ENCODE peak calls at places on chromosomes 6 and 20, in seven cellular contexts. One of them, this sample, is unnamed.

GRCh38 chr6:155171109-155171746 is 92.6 kb upstream of the CLDN20 start:
- DNase-seq in hepatocyte: peak; percentile 25
- DNase-seq in IMR-90: peak; percentile 89
- DNase-seq in CD8-positive, alpha-beta memory T cell: peak; percentile 53
- DNase-seq in esophagus squamous epithelium: no peak
- DNase-seq in pancreas: no peak
- DNase-seq in CD8-positive, alpha-beta T cell: peak; percentile 21
- DNase-seq in this sample: peak; percentile 94

GRCh38 chr6:40395066-40395697 is 192.0 kb downstream of the LRFN2 start:
- DNase-seq in hepatocyte: no peak
- DNase-seq in IMR-90: no peak
- DNase-seq in CD8-positive, alpha-beta memory T cell: no peak
- DNase-seq in esophagus squamous epithelium: no peak
- DNase-seq in pancreas: no peak
- DNase-seq in CD8-positive, alpha-beta T cell: no peak
- DNase-seq in this sample: no peak

GRCh38 chr20:11496382-11496781 is 421.3 kb upstream of the BTBD3 start:
- DNase-seq in hepatocyte: no peak
- DNase-seq in IMR-90: peak; percentile 15
- DNase-seq in CD8-positive, alpha-beta memory T cell: no peak
- DNase-seq in esophagus squamous epithelium: no peak
- DNase-seq in pancreas: no peak
- DNase-seq in CD8-positive, alpha-beta T cell: no peak
- DNase-seq in this sample: peak; percentile 33

GRCh38 chr6:1724124-1724523 is 114.4 kb downstream of the FOXC1 start:
- DNase-seq in hepatocyte: no peak
- DNase-seq in IMR-90: no peak
- DNase-seq in CD8-positive, alpha-beta memory T cell: no peak
- DNase-seq in esophagus squamous epithelium: no peak
- DNase-seq in pancreas: no peak
- DNase-seq in CD8-positive, alpha-beta T cell: no peak
- DNase-seq in this sample: no peak

GRCh38 chr6:2861071-2861821 is 19.6 kb upstream of the SERPINB1 start:
- DNase-seq in hepatocyte: no peak
- DNase-seq in IMR-90: no peak
- DNase-seq in CD8-positive, alpha-beta memory T cell: no peak
- DNase-seq in esophagus squamous epithelium: no peak
- DNase-seq in pancreas: no peak
- DNase-seq in CD8-positive, alpha-beta T cell: no peak
- DNase-seq in this sample: no peak

GRCh38 chr6:108946695-108947094 is 98.5 kb downstream of the ARMC2 start:
- DNase-seq in hepatocyte: no peak
- DNase-seq in IMR-90: peak; percentile 34
- DNase-seq in CD8-positive, alpha-beta memory T cell: no peak
- DNase-seq in esophagus squamous epithelium: no peak
- DNase-seq in pancreas: no peak
- DNase-seq in CD8-positive, alpha-beta T cell: no peak
- DNase-seq in this sample: peak; percentile 79

GRCh38 chr6:71226151-71226550 is 62.5 kb upstream of the OGFRL1 start:
- DNase-seq in hepatocyte: no peak
- DNase-seq in IMR-90: no peak
- DNase-seq in CD8-positive, alpha-beta memory T cell: no peak
- DNase-seq in esophagus squamous epithelium: no peak
- DNase-seq in pancreas: no peak
- DNase-seq in CD8-positive, alpha-beta T cell: no peak
- DNase-seq in this sample: no peak

GRCh38 chr6:158631678-158632537 is 12.6 kb downstream of the DYNLT1 start:
- DNase-seq in hepatocyte: peak; percentile 68
- DNase-seq in IMR-90: peak; percentile 97
- DNase-seq in CD8-positive, alpha-beta memory T cell: no peak
- DNase-seq in esophagus squamous epithelium: no peak
- DNase-seq in pancreas: no peak
- DNase-seq in CD8-positive, alpha-beta T cell: no peak
- DNase-seq in this sample: peak; percentile 89

GRCh38 chr20:43459022-43459942 is 1.6 kb downstream of the SRSF6 start:
- DNase-seq in hepatocyte: no peak
- DNase-seq in IMR-90: peak; percentile 20
- DNase-seq in CD8-positive, alpha-beta memory T cell: no peak
- DNase-seq in esophagus squamous epithelium: no peak
- DNase-seq in pancreas: no peak
- DNase-seq in CD8-positive, alpha-beta T cell: no peak
- DNase-seq in this sample: no peak

GRCh38 chr20:46145646-46146045 is 27.5 kb downstream of the CD40 start:
- DNase-seq in hepatocyte: no peak
- DNase-seq in IMR-90: no peak
- DNase-seq in CD8-positive, alpha-beta memory T cell: no peak
- DNase-seq in esophagus squamous epithelium: no peak
- DNase-seq in pancreas: no peak
- DNase-seq in CD8-positive, alpha-beta T cell: no peak
- DNase-seq in this sample: no peak

GRCh38 chr6:46583081-46583480 is 69.5 kb downstream of the CYP39A1 start:
- DNase-seq in hepatocyte: no peak
- DNase-seq in IMR-90: no peak
- DNase-seq in CD8-positive, alpha-beta memory T cell: no peak
- DNase-seq in esophagus squamous epithelium: no peak
- DNase-seq in pancreas: no peak
- DNase-seq in CD8-positive, alpha-beta T cell: no peak
- DNase-seq in this sample: no peak

GRCh38 chr6:7048859-7049258 is 58.9 kb upstream of the RREB1 start:
- DNase-seq in hepatocyte: no peak
- DNase-seq in IMR-90: no peak
- DNase-seq in CD8-positive, alpha-beta memory T cell: no peak
- DNase-seq in esophagus squamous epithelium: no peak
- DNase-seq in pancreas: no peak
- DNase-seq in CD8-positive, alpha-beta T cell: no peak
- DNase-seq in this sample: no peak

GRCh38 chr6:125899726-125900182 is 56.8 kb upstream of the HINT3 start:
- DNase-seq in hepatocyte: no peak
- DNase-seq in IMR-90: no peak
- DNase-seq in CD8-positive, alpha-beta memory T cell: no peak
- DNase-seq in esophagus squamous epithelium: no peak
- DNase-seq in pancreas: peak; percentile 28
- DNase-seq in CD8-positive, alpha-beta T cell: no peak
- DNase-seq in this sample: no peak

GRCh38 chr20:16571333-16571732 is 1.9 kb downstream of the KIF16B start:
- DNase-seq in hepatocyte: no peak
- DNase-seq in IMR-90: no peak
- DNase-seq in CD8-positive, alpha-beta memory T cell: no peak
- DNase-seq in esophagus squamous epithelium: no peak
- DNase-seq in pancreas: no peak
- DNase-seq in CD8-positive, alpha-beta T cell: no peak
- DNase-seq in this sample: no peak

GRCh38 chr6:82410151-82410621 is 46.6 kb downstream of the TPBG start:
- DNase-seq in hepatocyte: no peak
- DNase-seq in IMR-90: peak; percentile 54
- DNase-seq in CD8-positive, alpha-beta memory T cell: no peak
- DNase-seq in esophagus squamous epithelium: no peak
- DNase-seq in pancreas: no peak
- DNase-seq in CD8-positive, alpha-beta T cell: no peak
- DNase-seq in this sample: no peak

GRCh38 chr20:51228763-51229162 is 205.9 kb upstream of the KCNG1 start:
- DNase-seq in hepatocyte: no peak
- DNase-seq in IMR-90: no peak
- DNase-seq in CD8-positive, alpha-beta memory T cell: no peak
- DNase-seq in esophagus squamous epithelium: no peak
- DNase-seq in pancreas: no peak
- DNase-seq in CD8-positive, alpha-beta T cell: no peak
- DNase-seq in this sample: no peak

GRCh38 chr6:154555075-154555677 is 44.7 kb upstream of the CNKSR3 start:
- DNase-seq in hepatocyte: peak; percentile 56
- DNase-seq in IMR-90: peak; percentile 8
- DNase-seq in CD8-positive, alpha-beta memory T cell: no peak
- DNase-seq in esophagus squamous epithelium: no peak
- DNase-seq in pancreas: no peak
- DNase-seq in CD8-positive, alpha-beta T cell: no peak
- DNase-seq in this sample: peak; percentile 14

GRCh38 chr6:159197251-159197650 is 28.1 kb downstream of the FNDC1 start:
- DNase-seq in hepatocyte: no peak
- DNase-seq in IMR-90: no peak
- DNase-seq in CD8-positive, alpha-beta memory T cell: no peak
- DNase-seq in esophagus squamous epithelium: no peak
- DNase-seq in pancreas: no peak
- DNase-seq in CD8-positive, alpha-beta T cell: no peak
- DNase-seq in this sample: no peak

GRCh38 chr6:89242574-89243330 is 25.6 kb upstream of the GABRR1 start:
- DNase-seq in hepatocyte: peak; percentile 72
- DNase-seq in IMR-90: peak; percentile 61
- DNase-seq in CD8-positive, alpha-beta memory T cell: no peak
- DNase-seq in esophagus squamous epithelium: no peak
- DNase-seq in pancreas: no peak
- DNase-seq in CD8-positive, alpha-beta T cell: no peak
- DNase-seq in this sample: peak; percentile 18

GRCh38 chr6:166930354-166930891 is 25.9 kb downstream of the RNASET2 start:
- DNase-seq in hepatocyte: no peak
- DNase-seq in IMR-90: no peak
- DNase-seq in CD8-positive, alpha-beta memory T cell: no peak
- DNase-seq in esophagus squamous epithelium: no peak
- DNase-seq in pancreas: no peak
- DNase-seq in CD8-positive, alpha-beta T cell: no peak
- DNase-seq in this sample: no peak
- H3K36me3 ChIP-seq in hepatocyte: no peaks in the 10 kb centered on the region
- H3K36me3 ChIP-seq in IMR-90: no peaks in the 10 kb centered on the region
- H3K36me3 ChIP-seq in CD8-positive, alpha-beta memory T cell: peaks cover 42% of the 10 kb centered on the region
- H3K36me3 ChIP-seq in esophagus squamous epithelium: no peaks in the 10 kb centered on the region
- H3K36me3 ChIP-seq in pancreas: peaks cover 3% of the 10 kb centered on the region
- H3K36me3 ChIP-seq in CD8-positive, alpha-beta T cell: peaks cover 49% of the 10 kb centered on the region
- H3K36me3 ChIP-seq in this sample: no peaks in the 10 kb centered on the region

GRCh38 chr6:16132909-16133308 is 4.0 kb downstream of the MYLIP start:
- DNase-seq in hepatocyte: peak; percentile 21
- DNase-seq in IMR-90: no peak
- DNase-seq in CD8-positive, alpha-beta memory T cell: no peak
- DNase-seq in esophagus squamous epithelium: no peak
- DNase-seq in pancreas: no peak
- DNase-seq in CD8-positive, alpha-beta T cell: no peak
- DNase-seq in this sample: no peak
- H3K36me3 ChIP-seq in hepatocyte: no peaks in the 10 kb centered on the region
- H3K36me3 ChIP-seq in IMR-90: no peaks in the 10 kb centered on the region
- H3K36me3 ChIP-seq in CD8-positive, alpha-beta memory T cell: no peaks in the 10 kb centered on the region
- H3K36me3 ChIP-seq in esophagus squamous epithelium: no peaks in the 10 kb centered on the region
- H3K36me3 ChIP-seq in pancreas: no peaks in the 10 kb centered on the region
- H3K36me3 ChIP-seq in CD8-positive, alpha-beta T cell: peaks cover 4% of the 10 kb centered on the region
- H3K36me3 ChIP-seq in this sample: no peaks in the 10 kb centered on the region

GRCh38 chr20:38766071-38766470 is 17.8 kb downstream of the ACTR5 start:
- DNase-seq in hepatocyte: no peak
- DNase-seq in IMR-90: no peak
- DNase-seq in CD8-positive, alpha-beta memory T cell: no peak
- DNase-seq in esophagus squamous epithelium: no peak
- DNase-seq in pancreas: no peak
- DNase-seq in CD8-positive, alpha-beta T cell: no peak
- DNase-seq in this sample: no peak

GRCh38 chr20:38770546-38770945 is 22.3 kb downstream of the ACTR5 start:
- DNase-seq in hepatocyte: no peak
- DNase-seq in IMR-90: no peak
- DNase-seq in CD8-positive, alpha-beta memory T cell: no peak
- DNase-seq in esophagus squamous epithelium: no peak
- DNase-seq in pancreas: no peak
- DNase-seq in CD8-positive, alpha-beta T cell: no peak
- DNase-seq in this sample: no peak

GRCh38 chr20:38771621-38772020 is 23.4 kb downstream of the ACTR5 start:
- DNase-seq in hepatocyte: no peak
- DNase-seq in IMR-90: no peak
- DNase-seq in CD8-positive, alpha-beta memory T cell: no peak
- DNase-seq in esophagus squamous epithelium: no peak
- DNase-seq in pancreas: no peak
- DNase-seq in CD8-positive, alpha-beta T cell: no peak
- DNase-seq in this sample: no peak

GRCh38 chr20:38770970-38771369 is 22.7 kb downstream of the ACTR5 start:
- DNase-seq in hepatocyte: no peak
- DNase-seq in IMR-90: no peak
- DNase-seq in CD8-positive, alpha-beta memory T cell: no peak
- DNase-seq in esophagus squamous epithelium: no peak
- DNase-seq in pancreas: no peak
- DNase-seq in CD8-positive, alpha-beta T cell: no peak
- DNase-seq in this sample: no peak

GRCh38 chr20:38769376-38770295 is 21.4 kb downstream of the ACTR5 start:
- DNase-seq in hepatocyte: no peak
- DNase-seq in IMR-90: no peak
- DNase-seq in CD8-positive, alpha-beta memory T cell: no peak
- DNase-seq in esophagus squamous epithelium: no peak
- DNase-seq in pancreas: no peak
- DNase-seq in CD8-positive, alpha-beta T cell: no peak
- DNase-seq in this sample: no peak
- H3K36me3 ChIP-seq in hepatocyte: no peaks in the 10 kb centered on the region
- H3K36me3 ChIP-seq in IMR-90: peaks cover 33% of the 10 kb centered on the region
- H3K36me3 ChIP-seq in CD8-positive, alpha-beta memory T cell: peaks cover 38% of the 10 kb centered on the region
- H3K36me3 ChIP-seq in esophagus squamous epithelium: peaks cover 18% of the 10 kb centered on the region
- H3K36me3 ChIP-seq in pancreas: no peaks in the 10 kb centered on the region
- H3K36me3 ChIP-seq in CD8-positive, alpha-beta T cell: peaks cover 44% of the 10 kb centered on the region
- H3K36me3 ChIP-seq in this sample: peaks cover 9% of the 10 kb centered on the region

GRCh38 chr6:42935322-42935721 is 6.0 kb downstream of the CNPY3 start:
- DNase-seq in hepatocyte: no peak
- DNase-seq in IMR-90: no peak
- DNase-seq in CD8-positive, alpha-beta memory T cell: no peak
- DNase-seq in esophagus squamous epithelium: no peak
- DNase-seq in pancreas: no peak
- DNase-seq in CD8-positive, alpha-beta T cell: no peak
- DNase-seq in this sample: no peak
- H3K36me3 ChIP-seq in hepatocyte: no peaks in the 10 kb centered on the region
- H3K36me3 ChIP-seq in IMR-90: peaks cover 33% of the 10 kb centered on the region
- H3K36me3 ChIP-seq in CD8-positive, alpha-beta memory T cell: peaks cover 43% of the 10 kb centered on the region
- H3K36me3 ChIP-seq in esophagus squamous epithelium: peaks cover 31% of the 10 kb centered on the region
- H3K36me3 ChIP-seq in pancreas: peaks cover 7% of the 10 kb centered on the region
- H3K36me3 ChIP-seq in CD8-positive, alpha-beta T cell: peaks cover 49% of the 10 kb centered on the region
- H3K36me3 ChIP-seq in this sample: peaks cover 19% of the 10 kb centered on the region

GRCh38 chr20:21339499-21339898 is 36.4 kb downstream of the XRN2 start:
- DNase-seq in hepatocyte: peak; percentile 9
- DNase-seq in IMR-90: peak; percentile 3
- DNase-seq in CD8-positive, alpha-beta memory T cell: no peak
- DNase-seq in esophagus squamous epithelium: no peak
- DNase-seq in pancreas: no peak
- DNase-seq in CD8-positive, alpha-beta T cell: no peak
- DNase-seq in this sample: no peak
- H3K36me3 ChIP-seq in hepatocyte: no peaks in the 10 kb centered on the region
- H3K36me3 ChIP-seq in IMR-90: peaks cover 38% of the 10 kb centered on the region
- H3K36me3 ChIP-seq in CD8-positive, alpha-beta memory T cell: peaks cover 45% of the 10 kb centered on the region
- H3K36me3 ChIP-seq in esophagus squamous epithelium: no peaks in the 10 kb centered on the region
- H3K36me3 ChIP-seq in pancreas: no peaks in the 10 kb centered on the region
- H3K36me3 ChIP-seq in CD8-positive, alpha-beta T cell: peaks cover 27% of the 10 kb centered on the region
- H3K36me3 ChIP-seq in this sample: peaks cover 32% of the 10 kb centered on the region

GRCh38 chr6:30741789-30742315 is 635 bp downstream of the FLOT1 start:
- DNase-seq in hepatocyte: peak; percentile 79
- DNase-seq in IMR-90: no peak
- DNase-seq in CD8-positive, alpha-beta memory T cell: no peak
- DNase-seq in esophagus squamous epithelium: no peak
- DNase-seq in pancreas: no peak
- DNase-seq in CD8-positive, alpha-beta T cell: no peak
- DNase-seq in this sample: no peak
- H3K36me3 ChIP-seq in hepatocyte: no peaks in the 10 kb centered on the region
- H3K36me3 ChIP-seq in IMR-90: peaks cover 48% of the 10 kb centered on the region
- H3K36me3 ChIP-seq in CD8-positive, alpha-beta memory T cell: peaks cover 18% of the 10 kb centered on the region
- H3K36me3 ChIP-seq in esophagus squamous epithelium: peaks cover 15% of the 10 kb centered on the region
- H3K36me3 ChIP-seq in pancreas: no peaks in the 10 kb centered on the region
- H3K36me3 ChIP-seq in CD8-positive, alpha-beta T cell: no peaks in the 10 kb centered on the region
- H3K36me3 ChIP-seq in this sample: peaks cover 9% of the 10 kb centered on the region

DNA sequence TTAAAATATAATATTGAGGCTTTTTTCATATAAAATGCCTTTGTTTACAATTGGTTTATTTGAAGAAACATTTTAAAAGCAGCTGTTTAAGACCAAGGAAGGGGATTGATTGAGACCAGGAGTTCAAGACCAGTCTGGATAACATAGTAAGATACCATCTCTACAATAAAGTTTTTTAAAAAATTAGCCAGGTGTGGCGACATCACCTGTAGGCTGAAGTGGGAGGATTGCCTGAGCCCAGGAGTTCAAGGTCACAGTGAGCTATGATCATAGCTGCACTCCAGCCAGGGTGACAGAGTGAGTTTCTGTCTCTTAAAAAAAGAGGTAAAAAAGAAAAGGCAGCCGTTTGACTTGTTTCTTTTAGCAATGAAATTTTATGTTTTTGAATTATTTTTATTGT is 117.0 kb downstream of the STXBP5 start:
- DNase-seq in hepatocyte: no peak
- DNase-seq in IMR-90: no peak
- DNase-seq in CD8-positive, alpha-beta memory T cell: no peak
- DNase-seq in esophagus squamous epithelium: no peak
- DNase-seq in pancreas: no peak
- DNase-seq in CD8-positive, alpha-beta T cell: no peak
- DNase-seq in this sample: no peak
- H3K36me3 ChIP-seq in hepatocyte: no peaks in the 10 kb centered on the region
- H3K36me3 ChIP-seq in IMR-90: peaks cover 20% of the 10 kb centered on the region
- H3K36me3 ChIP-seq in CD8-positive, alpha-beta memory T cell: peaks cover 6% of the 10 kb centered on the region
- H3K36me3 ChIP-seq in esophagus squamous epithelium: no peaks in the 10 kb centered on the region
- H3K36me3 ChIP-seq in pancreas: no peaks in the 10 kb centered on the region
- H3K36me3 ChIP-seq in CD8-positive, alpha-beta T cell: no peaks in the 10 kb centered on the region
- H3K36me3 ChIP-seq in this sample: peaks cover 8% of the 10 kb centered on the region